ENCODE peak calls at places on chromosomes 16 and 17, in six cellular contexts. B is brain microvascular endothelial cell; A is CD8-positive, alpha-beta T cell; S is lower lobe of right lung; J is astrocyte of the spinal cord; E is GM10248. G is an unnamed sample.

GRCh38 chr16:67386861-67387455 is 6.3 kb downstream of the TPPP3 start:
- DNase-seq in E (no peak), B (no peak), S (no peak), A (no peak), J (no peak), G (no peak)

GRCh38 chr17:77124192-77124908 is 16.4 kb upstream of the SEC14L1 start:
- DNase-seq in E (no peak), S (no peak), J (peak; percentile 84), A (no peak), B (peak; percentile 94), G (no peak)

GRCh38 chr17:76243826-76244679 is 3.8 kb upstream of the RNF157 start:
- DNase-seq in J (no peak), E (no peak), S (no peak), A (peak; percentile 47), B (no peak), G (no peak)

GRCh38 chr17:77148109-77148958 is 7.6 kb downstream of the SEC14L1 start:
- DNase-seq in A (no peak), E (no peak), S (no peak), J (no peak), B (no peak), G (no peak)

GRCh38 chr17:71168083-71168741 is 952.6 kb upstream of the SOX9 start:
- DNase-seq in B (no peak), J (no peak), S (no peak), A (no peak), E (no peak), G (no peak)

GRCh38 chr17:3884188-3884587 is 8.7 kb downstream of the CAMKK1 start:
- DNase-seq in J (no peak), B (no peak), S (no peak), A (no peak), E (no peak), G (no peak)

GRCh38 chr16:30658731-30659506 is 688 bp downstream of the FBRS start:
- DNase-seq in S (peak; percentile 84), B (peak; percentile 92), J (peak; percentile 99), A (no peak), E (peak; percentile 86), G (no peak)

GRCh38 chr17:42706732-42707131 is 24.4 kb downstream of the CNTNAP1 start:
- DNase-seq in J (no peak), E (no peak), B (no peak), A (no peak), S (no peak), G (no peak)

GRCh38 chr17:72884066-72884465 is 208.4 kb downstream of the SLC39A11 start:
- DNase-seq in B (no peak), S (no peak), E (no peak), A (no peak), J (no peak), G (peak; percentile 48)

GRCh38 chr16:20868890-20869289 is 31.3 kb downstream of the DCUN1D3 start:
- DNase-seq in B (no peak), J (peak; percentile 64), S (peak; percentile 79), E (no peak), A (no peak), G (no peak)

GRCh38 chr17:57040571-57040970 is 44.5 kb upstream of the AKAP1 start:
- DNase-seq in E (no peak), A (no peak), B (no peak), S (no peak), J (no peak), G (no peak)

GRCh38 chr17:13557077-13557476 is 44.7 kb downstream of the HS3ST3A1 start:
- DNase-seq in J (peak; percentile 75), B (peak; percentile 40), S (no peak), A (no peak), E (no peak), G (no peak)

GRCh38 chr17:68579194-68579900 is 21.8 kb downstream of the FAM20A start:
- DNase-seq in J (no peak), E (no peak), S (no peak), B (no peak), A (no peak), G (no peak)

GRCh38 chr16:10558746-10559641 is 21.4 kb downstream of the EMP2 start:
- DNase-seq in B (no peak), E (no peak), S (peak; percentile 68), A (no peak), J (peak; percentile 43), G (no peak)

GRCh38 chr16:89237733-89238132 is 20.2 kb downstream of the ZNF778 start:
- DNase-seq in B (no peak), A (no peak), J (no peak), S (no peak), E (no peak), G (no peak)

GRCh38 chr16:87780385-87780989 is 14.7 kb upstream of the KLHDC4 start:
- DNase-seq in J (no peak), E (peak; percentile 59), A (peak; percentile 62), B (peak; percentile 52), S (peak; percentile 81), G (no peak)

GRCh38 chr16:86059253-86060171 is 160.6 kb downstream of the IRF8 start:
- DNase-seq in E (no peak), S (no peak), B (no peak), A (no peak), J (no peak), G (no peak)

GRCh38 chr17:7774037-7774659 is 56.6 kb downstream of the DNAH2 start:
- DNase-seq in B (peak; percentile 57), E (no peak), S (no peak), J (no peak), A (no peak), G (no peak)

GRCh38 chr17:57899822-57900221 is 50.0 kb upstream of the MRPS23 start:
- DNase-seq in E (no peak), J (no peak), B (no peak), A (no peak), S (peak; percentile 85), G (no peak)

GRCh38 chr17:42201155-42201772 is 7.0 kb upstream of the GHDC start:
- DNase-seq in A (no peak), B (no peak), E (no peak), S (no peak), J (no peak), G (no peak)

GRCh38 chr16:87305505-87306391 is 11.4 kb downstream of the C16orf95 start:
- DNase-seq in A (no peak), E (no peak), J (no peak), S (no peak), B (no peak), G (no peak)

GRCh38 chr16:86432691-86433090 is 77.6 kb upstream of the FOXF1 start:
- DNase-seq in J (peak; percentile 44), B (no peak), A (no peak), S (no peak), E (no peak), G (no peak)

GRCh38 chr16:68287276-68288251 is 23.2 kb downstream of the SLC7A6OS start:
- DNase-seq in S (no peak), A (peak; percentile 76), E (no peak), B (peak; percentile 76), J (peak; percentile 73), G (no peak)

GRCh38 chr17:72162569-72162968 is 41.7 kb downstream of the SOX9 start:
- DNase-seq in B (no peak), E (no peak), J (no peak), A (no peak), S (no peak), G (no peak)

GRCh38 chr16:8740775-8741355 is 56.6 kb downstream of the TMEM186 start:
- DNase-seq in B (no peak), A (no peak), S (no peak), J (no peak), E (no peak), G (no peak)

GRCh38 chr16:74225278-74225677 is 71.3 kb upstream of the PSMD7 start:
- DNase-seq in A (no peak), B (no peak), E (no peak), S (no peak), J (no peak), G (no peak)

GRCh38 chr17:2042355-2042929 is 620 bp downstream of the OVCA2 start:
- DNase-seq in J (peak; percentile 46), E (no peak), A (no peak), S (no peak), B (no peak), G (no peak)

GRCh38 chr16:15542734-15543347 is 100.1 kb downstream of the MARF1 start:
- DNase-seq in B (no peak), S (no peak), E (no peak), J (no peak), A (no peak), G (no peak)

GRCh38 chr16:72198021-72198420 is 26.1 kb upstream of the PMFBP1 start:
- DNase-seq in B (peak; percentile 96), A (no peak), J (peak; percentile 87), E (no peak), S (no peak), G (no peak)

DNA sequence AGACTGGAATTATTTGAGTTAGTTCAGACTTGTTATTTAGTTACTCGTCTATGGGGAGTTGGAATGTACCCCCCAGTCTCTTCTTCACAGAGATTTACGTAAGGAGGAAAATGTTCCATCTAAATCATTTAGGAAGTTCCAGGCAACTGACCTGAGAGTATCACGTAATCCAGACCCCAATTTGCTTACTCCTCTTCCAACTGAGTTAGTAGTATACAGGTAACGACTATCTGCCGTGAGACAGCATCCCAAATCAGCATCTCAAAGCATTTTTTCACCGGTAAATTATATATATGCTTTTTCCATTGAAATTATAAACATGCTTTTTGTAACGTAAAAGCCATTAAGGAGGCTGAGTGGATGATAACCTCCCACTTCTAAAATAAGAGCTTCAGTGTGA is 214.3 kb upstream of the WSB1 start:
- DNase-seq in J (no peak), E (no peak), S (no peak), A (no peak), B (no peak), G (no peak)
- TF ChIP-seq CTCF in J (no peak), E (no peak), S (no peak), A (no peak), B (no peak), G (no peak)

GRCh38 chr17:11996722-11997146 is 541 bp downstream of the ZNF18 start:
- DNase-seq in B (peak; percentile 14), S (no peak), J (no peak), A (no peak), E (peak; percentile 42), G (no peak)
- TF ChIP-seq CTCF in B (peak; percentile 24), S (no peak), J (no peak), A (no peak), E (no peak), G (peak; percentile 41)

DNA sequence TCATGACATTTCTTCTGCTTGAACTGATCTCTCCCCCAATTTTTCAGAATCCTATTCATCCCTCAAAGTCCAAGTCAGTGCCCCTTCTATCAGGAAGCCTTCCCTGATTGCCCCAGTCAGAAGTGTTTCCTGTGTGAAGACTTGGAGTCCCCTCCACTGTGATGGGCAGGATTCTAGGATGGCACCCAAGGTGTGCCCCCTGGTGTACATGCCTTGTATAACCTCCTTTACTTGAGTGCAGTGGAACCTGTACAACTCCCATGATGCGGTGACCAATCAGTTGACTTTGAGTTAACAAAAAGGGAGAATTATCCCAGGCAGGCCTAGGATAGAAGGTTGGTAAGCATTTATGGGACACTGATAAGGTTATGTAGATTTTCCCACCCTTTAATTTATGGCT is 23.4 kb downstream of the MYH13 start:
- DNase-seq in A (no peak), E (no peak), B (no peak), S (no peak), J (no peak), G (no peak)
- TF ChIP-seq CTCF in A (no peak), E (no peak), B (no peak), S (peak; percentile 17), J (no peak), G (peak; percentile 28)

DNA sequence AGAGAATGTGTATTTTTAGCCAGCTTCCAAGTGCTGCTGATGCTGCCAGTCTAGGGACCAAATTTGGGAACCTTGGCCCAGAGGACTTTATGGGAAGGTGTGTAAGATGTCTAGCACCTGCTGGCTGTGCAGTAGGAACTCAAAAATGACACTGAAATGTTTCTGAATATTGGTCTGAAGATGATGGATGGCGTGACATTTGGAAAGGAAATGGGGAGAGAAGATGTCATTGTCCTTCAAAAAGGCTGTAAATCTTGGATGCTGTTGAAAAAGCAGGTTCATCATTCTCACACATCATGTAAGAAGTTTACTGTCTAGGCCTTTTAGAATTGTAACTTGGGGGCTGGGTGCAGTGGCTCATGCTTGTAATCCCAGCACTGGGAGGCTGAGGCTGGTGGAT is 6.7 kb downstream of the EPN2 start:
- DNase-seq in B (no peak), J (no peak), A (no peak), S (no peak), E (no peak), G (no peak)
- TF ChIP-seq CTCF in B (no peak), J (no peak), A (no peak), S (no peak), E (no peak), G (no peak)

G was measured in neural crest cell.